ENCODE peak calls at places on chromosomes 2 and 18, in ten cellular contexts. One of them, this sample, is unnamed.

GRCh38 chr18:68418226-68418868 is 296.6 kb downstream of the TMX3 start:
- DNase-seq in ovary: no peak
- DNase-seq in breast epithelium: no peak
- DNase-seq in right lobe of liver: no peak
- DNase-seq in cardiac muscle cell: no peak
- DNase-seq in heart left ventricle: no peak
- DNase-seq in endothelial cell of umbilical vein: no peak
- DNase-seq in PC-3: no peak
- DNase-seq in brain microvascular endothelial cell: no peak
- DNase-seq in H9: no peak
- DNase-seq in this sample: no peak

GRCh38 chr2:185990861-185991525 is 252.4 kb downstream of the FSIP2 start:
- DNase-seq in ovary: no peak
- DNase-seq in breast epithelium: no peak
- DNase-seq in right lobe of liver: no peak
- DNase-seq in cardiac muscle cell: no peak
- DNase-seq in heart left ventricle: no peak
- DNase-seq in endothelial cell of umbilical vein: no peak
- DNase-seq in PC-3: no peak
- DNase-seq in brain microvascular endothelial cell: peak; percentile 26
- DNase-seq in H9: no peak
- DNase-seq in this sample: no peak

GRCh38 chr2:69789129-69789528 is 40.3 kb upstream of the GMCL1 start:
- DNase-seq in ovary: no peak
- DNase-seq in breast epithelium: no peak
- DNase-seq in right lobe of liver: no peak
- DNase-seq in cardiac muscle cell: no peak
- DNase-seq in heart left ventricle: no peak
- DNase-seq in endothelial cell of umbilical vein: no peak
- DNase-seq in PC-3: no peak
- DNase-seq in brain microvascular endothelial cell: peak; percentile 98
- DNase-seq in H9: peak; percentile 43
- DNase-seq in this sample: no peak

GRCh38 chr2:104563398-104564024 is 290.4 kb upstream of the POU3F3 start:
- DNase-seq in ovary: no peak
- DNase-seq in breast epithelium: no peak
- DNase-seq in right lobe of liver: no peak
- DNase-seq in cardiac muscle cell: no peak
- DNase-seq in heart left ventricle: no peak
- DNase-seq in endothelial cell of umbilical vein: no peak
- DNase-seq in PC-3: peak; percentile 40
- DNase-seq in brain microvascular endothelial cell: no peak
- DNase-seq in H9: no peak
- DNase-seq in this sample: no peak

GRCh38 chr2:41610501-41611242 is 437.1 kb upstream of the PKDCC start:
- DNase-seq in ovary: no peak
- DNase-seq in breast epithelium: no peak
- DNase-seq in right lobe of liver: no peak
- DNase-seq in cardiac muscle cell: no peak
- DNase-seq in heart left ventricle: no peak
- DNase-seq in endothelial cell of umbilical vein: no peak
- DNase-seq in PC-3: no peak
- DNase-seq in brain microvascular endothelial cell: peak; percentile 60
- DNase-seq in H9: no peak
- DNase-seq in this sample: no peak

GRCh38 chr18:44848931-44849330 is 168.2 kb downstream of the SETBP1 start:
- DNase-seq in ovary: peak; percentile 59
- DNase-seq in breast epithelium: no peak
- DNase-seq in right lobe of liver: peak; percentile 47
- DNase-seq in cardiac muscle cell: no peak
- DNase-seq in heart left ventricle: no peak
- DNase-seq in endothelial cell of umbilical vein: no peak
- DNase-seq in PC-3: no peak
- DNase-seq in brain microvascular endothelial cell: no peak
- DNase-seq in H9: no peak
- DNase-seq in this sample: no peak

GRCh38 chr2:45119855-45120254 is 110.6 kb upstream of the SIX2 start:
- DNase-seq in ovary: no peak
- DNase-seq in breast epithelium: no peak
- DNase-seq in right lobe of liver: no peak
- DNase-seq in cardiac muscle cell: no peak
- DNase-seq in heart left ventricle: no peak
- DNase-seq in endothelial cell of umbilical vein: no peak
- DNase-seq in PC-3: peak; percentile 93
- DNase-seq in brain microvascular endothelial cell: peak; percentile 63
- DNase-seq in H9: no peak
- DNase-seq in this sample: no peak

GRCh38 chr2:230929381-230930148 is 4.5 kb upstream of the GPR55 start:
- DNase-seq in ovary: no peak
- DNase-seq in breast epithelium: no peak
- DNase-seq in right lobe of liver: no peak
- DNase-seq in cardiac muscle cell: no peak
- DNase-seq in heart left ventricle: peak; percentile 24
- DNase-seq in endothelial cell of umbilical vein: no peak
- DNase-seq in PC-3: no peak
- DNase-seq in brain microvascular endothelial cell: no peak
- DNase-seq in H9: peak; percentile 23
- DNase-seq in this sample: no peak

GRCh38 chr2:218323526-218324472 is 31.5 kb upstream of the TMBIM1 start:
- DNase-seq in ovary: peak; percentile 76
- DNase-seq in breast epithelium: no peak
- DNase-seq in right lobe of liver: peak; percentile 81
- DNase-seq in cardiac muscle cell: peak; percentile 85
- DNase-seq in heart left ventricle: no peak
- DNase-seq in endothelial cell of umbilical vein: peak; percentile 77
- DNase-seq in PC-3: peak; percentile 73
- DNase-seq in brain microvascular endothelial cell: peak; percentile 37
- DNase-seq in H9: peak; percentile 86
- DNase-seq in this sample: peak; percentile 68

GRCh38 chr2:191115391-191115790 is 35.4 kb downstream of the STAT4 start:
- DNase-seq in ovary: no peak
- DNase-seq in breast epithelium: no peak
- DNase-seq in right lobe of liver: no peak
- DNase-seq in cardiac muscle cell: no peak
- DNase-seq in heart left ventricle: no peak
- DNase-seq in endothelial cell of umbilical vein: no peak
- DNase-seq in PC-3: no peak
- DNase-seq in brain microvascular endothelial cell: peak; percentile 92
- DNase-seq in H9: no peak
- DNase-seq in this sample: no peak

GRCh38 chr2:199463708-199464613 is 6.2 kb upstream of the SATB2 start:
- DNase-seq in ovary: no peak
- DNase-seq in breast epithelium: no peak
- DNase-seq in right lobe of liver: no peak
- DNase-seq in cardiac muscle cell: no peak
- DNase-seq in heart left ventricle: no peak
- DNase-seq in endothelial cell of umbilical vein: no peak
- DNase-seq in PC-3: no peak
- DNase-seq in brain microvascular endothelial cell: no peak
- DNase-seq in H9: peak; percentile 53
- DNase-seq in this sample: no peak

GRCh38 chr2:86636842-86637241 is 13.2 kb upstream of the RNF103 start:
- DNase-seq in ovary: no peak
- DNase-seq in breast epithelium: no peak
- DNase-seq in right lobe of liver: no peak
- DNase-seq in cardiac muscle cell: no peak
- DNase-seq in heart left ventricle: no peak
- DNase-seq in endothelial cell of umbilical vein: no peak
- DNase-seq in PC-3: no peak
- DNase-seq in brain microvascular endothelial cell: no peak
- DNase-seq in H9: no peak
- DNase-seq in this sample: no peak

GRCh38 chr18:46416706-46417638 is 240.0 kb downstream of the LOXHD1 start:
- DNase-seq in ovary: no peak
- DNase-seq in breast epithelium: no peak
- DNase-seq in right lobe of liver: no peak
- DNase-seq in cardiac muscle cell: no peak
- DNase-seq in heart left ventricle: no peak
- DNase-seq in endothelial cell of umbilical vein: no peak
- DNase-seq in PC-3: no peak
- DNase-seq in brain microvascular endothelial cell: no peak
- DNase-seq in H9: peak; percentile 51
- DNase-seq in this sample: no peak

GRCh38 chr2:143205106-143205764 is 76.0 kb downstream of the ARHGAP15 start:
- DNase-seq in ovary: no peak
- DNase-seq in breast epithelium: no peak
- DNase-seq in right lobe of liver: no peak
- DNase-seq in cardiac muscle cell: no peak
- DNase-seq in heart left ventricle: no peak
- DNase-seq in endothelial cell of umbilical vein: peak; percentile 4
- DNase-seq in PC-3: peak; percentile 39
- DNase-seq in brain microvascular endothelial cell: no peak
- DNase-seq in H9: no peak
- DNase-seq in this sample: no peak

GRCh38 chr2:97699765-97700444 is 13.5 kb upstream of the ZAP70 start:
- DNase-seq in ovary: peak; percentile 50
- DNase-seq in breast epithelium: peak; percentile 21
- DNase-seq in right lobe of liver: no peak
- DNase-seq in cardiac muscle cell: peak; percentile 74
- DNase-seq in heart left ventricle: no peak
- DNase-seq in endothelial cell of umbilical vein: peak; percentile 51
- DNase-seq in PC-3: peak; percentile 74
- DNase-seq in brain microvascular endothelial cell: peak; percentile 63
- DNase-seq in H9: peak; percentile 76
- DNase-seq in this sample: peak; percentile 33

GRCh38 chr2:233450854-233451575 is 96.7 kb downstream of the DGKD start:
- DNase-seq in ovary: peak; percentile 26
- DNase-seq in breast epithelium: no peak
- DNase-seq in right lobe of liver: peak; percentile 8
- DNase-seq in cardiac muscle cell: no peak
- DNase-seq in heart left ventricle: no peak
- DNase-seq in endothelial cell of umbilical vein: no peak
- DNase-seq in PC-3: no peak
- DNase-seq in brain microvascular endothelial cell: no peak
- DNase-seq in H9: no peak
- DNase-seq in this sample: no peak

GRCh38 chr2:19775315-19775714 is 126.5 kb downstream of the TTC32 start:
- DNase-seq in ovary: no peak
- DNase-seq in breast epithelium: no peak
- DNase-seq in right lobe of liver: no peak
- DNase-seq in cardiac muscle cell: no peak
- DNase-seq in heart left ventricle: no peak
- DNase-seq in endothelial cell of umbilical vein: no peak
- DNase-seq in PC-3: no peak
- DNase-seq in brain microvascular endothelial cell: no peak
- DNase-seq in H9: no peak
- DNase-seq in this sample: no peak

GRCh38 chr18:37551249-37551648 is 14.3 kb downstream of the CELF4 start:
- DNase-seq in ovary: no peak
- DNase-seq in breast epithelium: no peak
- DNase-seq in right lobe of liver: no peak
- DNase-seq in cardiac muscle cell: no peak
- DNase-seq in heart left ventricle: no peak
- DNase-seq in endothelial cell of umbilical vein: no peak
- DNase-seq in PC-3: no peak
- DNase-seq in brain microvascular endothelial cell: no peak
- DNase-seq in H9: no peak
- DNase-seq in this sample: no peak
- H3K27me3 ChIP-seq in ovary: no peaks in the 10 kb centered on the region
- H3K27me3 ChIP-seq in breast epithelium: peaks cover 19% of the 10 kb centered on the region
- H3K27me3 ChIP-seq in right lobe of liver: no peaks in the 10 kb centered on the region
- H3K27me3 ChIP-seq in cardiac muscle cell: peaks cover 25% of the 10 kb centered on the region
- H3K27me3 ChIP-seq in heart left ventricle: no peaks in the 10 kb centered on the region
- H3K27me3 ChIP-seq in endothelial cell of umbilical vein: no peaks in the 10 kb centered on the region
- H3K27me3 ChIP-seq in PC-3: peaks cover 3% of the 10 kb centered on the region
- H3K27me3 ChIP-seq in brain microvascular endothelial cell: no peaks in the 10 kb centered on the region
- H3K27me3 ChIP-seq in H9: peaks cover 4% of the 10 kb centered on the region
- H3K27me3 ChIP-seq in this sample: no peaks in the 10 kb centered on the region

DNA sequence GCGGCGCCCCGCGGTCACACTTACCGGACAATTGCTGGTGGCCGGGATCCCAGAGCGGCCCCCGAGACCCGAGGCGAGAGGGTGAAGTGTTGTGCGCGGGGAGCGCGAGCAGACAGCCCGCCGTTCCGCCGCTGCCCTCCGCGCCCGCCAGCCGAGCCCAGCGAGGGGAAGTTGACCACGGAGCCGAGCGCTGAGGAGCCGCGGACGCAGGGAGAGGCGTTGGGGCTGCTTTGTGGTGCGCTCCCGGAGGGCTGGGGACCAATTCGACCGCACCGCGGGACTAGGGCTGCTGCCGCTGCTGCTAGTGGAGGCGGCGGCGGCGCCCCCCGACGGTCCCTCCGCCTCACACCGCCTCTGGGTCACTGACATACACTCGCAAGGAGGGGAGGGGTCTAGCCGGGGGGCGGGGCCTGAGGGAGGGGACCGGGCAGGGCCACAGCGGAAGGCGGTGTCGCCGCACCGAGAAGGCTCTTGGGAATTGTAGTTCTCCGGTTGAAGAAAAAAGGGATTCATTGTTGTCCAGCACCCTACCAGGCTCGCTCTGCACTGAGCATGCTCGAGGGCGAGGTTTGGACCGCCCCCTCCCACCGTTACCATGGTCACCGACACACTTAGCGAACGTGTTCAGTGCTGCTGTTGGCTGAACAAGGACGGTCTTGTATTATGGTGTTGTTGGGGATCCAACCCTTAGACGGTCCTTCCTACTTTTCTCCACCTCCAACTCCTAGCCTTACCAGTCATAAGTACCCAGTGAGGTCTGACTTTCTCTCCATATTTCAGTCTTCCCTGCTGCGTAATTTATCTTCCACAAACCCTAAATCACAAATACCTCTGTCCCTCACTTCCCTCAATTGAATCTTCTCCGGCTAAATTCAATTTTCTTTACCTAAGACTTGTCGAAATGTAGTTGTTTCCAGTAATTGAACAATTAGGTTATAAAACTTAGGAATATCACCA is at the start of gene PELI1:
- DNase-seq in ovary: peak; percentile 95
- DNase-seq in breast epithelium: peak; percentile 98
- DNase-seq in right lobe of liver: peak; percentile 97
- DNase-seq in cardiac muscle cell: peak; percentile 96
- DNase-seq in heart left ventricle: peak; percentile 96
- DNase-seq in endothelial cell of umbilical vein: peak; percentile 99
- DNase-seq in PC-3: peak; percentile 97
- DNase-seq in brain microvascular endothelial cell: peak; percentile 99
- DNase-seq in H9: peak; percentile 100
- DNase-seq in this sample: peak; percentile 96
- TF ChIP-seq CTCF in ovary: peak; percentile 12
- TF ChIP-seq CTCF in breast epithelium: no peak
- TF ChIP-seq CTCF in right lobe of liver: peak; percentile 11
- TF ChIP-seq CTCF in cardiac muscle cell: peak; percentile 30
- TF ChIP-seq CTCF in heart left ventricle: no peak
- TF ChIP-seq CTCF in endothelial cell of umbilical vein: peak; percentile 34
- TF ChIP-seq CTCF in PC-3: peak; percentile 21
- TF ChIP-seq CTCF in brain microvascular endothelial cell: peak; percentile 27
- TF ChIP-seq CTCF in H9: no peak
- TF ChIP-seq CTCF in this sample: peak; percentile 12

GRCh38 chr2:172893111-172893510 is 157.5 kb downstream of the RAPGEF4 start:
- DNase-seq in ovary: no peak
- DNase-seq in breast epithelium: no peak
- DNase-seq in right lobe of liver: no peak
- DNase-seq in cardiac muscle cell: no peak
- DNase-seq in heart left ventricle: no peak
- DNase-seq in endothelial cell of umbilical vein: no peak
- DNase-seq in PC-3: no peak
- DNase-seq in brain microvascular endothelial cell: no peak
- DNase-seq in H9: no peak
- DNase-seq in this sample: no peak
- H3K27me3 ChIP-seq in ovary: no peaks in the 10 kb centered on the region
- H3K27me3 ChIP-seq in breast epithelium: no peaks in the 10 kb centered on the region
- H3K27me3 ChIP-seq in right lobe of liver: no peaks in the 10 kb centered on the region
- H3K27me3 ChIP-seq in cardiac muscle cell: no peaks in the 10 kb centered on the region
- H3K27me3 ChIP-seq in heart left ventricle: no peaks in the 10 kb centered on the region
- H3K27me3 ChIP-seq in endothelial cell of umbilical vein: peaks cover 5% of the 10 kb centered on the region
- H3K27me3 ChIP-seq in PC-3: peaks cover 68% of the 10 kb centered on the region
- H3K27me3 ChIP-seq in brain microvascular endothelial cell: peaks cover 6% of the 10 kb centered on the region
- H3K27me3 ChIP-seq in H9: no peaks in the 10 kb centered on the region
- H3K27me3 ChIP-seq in this sample: no peaks in the 10 kb centered on the region

GRCh38 chr2:157307021-157307420 is 18.6 kb downstream of the ERMN start:
- DNase-seq in ovary: no peak
- DNase-seq in breast epithelium: no peak
- DNase-seq in right lobe of liver: no peak
- DNase-seq in cardiac muscle cell: no peak
- DNase-seq in heart left ventricle: no peak
- DNase-seq in endothelial cell of umbilical vein: no peak
- DNase-seq in PC-3: peak; percentile 12
- DNase-seq in brain microvascular endothelial cell: no peak
- DNase-seq in H9: no peak
- DNase-seq in this sample: no peak
- TF ChIP-seq CTCF in ovary: no peak
- TF ChIP-seq CTCF in breast epithelium: no peak
- TF ChIP-seq CTCF in right lobe of liver: peak; percentile 5
- TF ChIP-seq CTCF in cardiac muscle cell: peak; percentile 21
- TF ChIP-seq CTCF in heart left ventricle: no peak
- TF ChIP-seq CTCF in endothelial cell of umbilical vein: no peak
- TF ChIP-seq CTCF in PC-3: peak; percentile 38
- TF ChIP-seq CTCF in brain microvascular endothelial cell: peak; percentile 39
- TF ChIP-seq CTCF in H9: peak; percentile 52
- TF ChIP-seq CTCF in this sample: no peak

This sample was measured in thyroid gland.